ENCODE peak calls at places on chromosomes 5 and 9, in eight cellular contexts. Z, U, J, W, G, N, A and R are unnamed samples.

GRCh38 chr9:133101356-133102189 is 19.5 kb downstream of the RALGDS start:
- DNase-seq in G (no peak), Z (peak), U (no peak), N (no peak), W (no peak), A (no peak), J (no peak), R (no peak)

GRCh38 chr9:99823392-99824377 is 2.0 kb downstream of the NR4A3 start:
- DNase-seq in J (peak), Z (peak), W (peak), A (peak), U (peak), N (peak), G (no peak), R (no peak)

GRCh38 chr9:113299800-113300292 is 3.3 kb downstream of the RNF183 start:
- DNase-seq in A (peak), J (no peak), U (no peak), N (peak), G (no peak), Z (no peak), W (no peak), R (no peak)

GRCh38 chr5:115809946-115810345 is 6.5 kb downstream of the CDO1 start:
- DNase-seq in U (no peak), A (no peak), N (no peak), W (no peak), J (no peak), Z (no peak), G (no peak), R (no peak)

GRCh38 chr9:130833324-130833990 is 1.6 kb upstream of the ABL1 start:
- DNase-seq in U (no peak), Z (no peak), A (no peak), J (no peak), N (peak), W (peak), G (no peak), R (no peak)

GRCh38 chr5:54764691-54765090 is 220.7 kb downstream of the ESM1 start:
- DNase-seq in A (no peak), Z (no peak), W (peak), N (peak), U (no peak), G (no peak), J (no peak), R (no peak)

GRCh38 chr5:176784218-176785165 is 25.9 kb upstream of the UNC5A start:
- DNase-seq in N (peak), W (peak), A (no peak), J (peak), U (no peak), G (no peak), Z (no peak), R (peak)

GRCh38 chr9:3361115-3361514 is 164.7 kb downstream of the RFX3 start:
- DNase-seq in J (no peak), W (no peak), A (no peak), N (no peak), U (no peak), Z (no peak), G (no peak), R (no peak)

GRCh38 chr5:154541553-154541952 is 63.5 kb upstream of the HAND1 start:
- DNase-seq in N (no peak), A (no peak), U (peak), J (peak), G (no peak), W (no peak), Z (no peak), R (no peak)
- TF ChIP-seq CTCF in N (no peak), A (no peak), U (peak), J (peak), G (no peak), W (peak), Z (no peak), R (no peak)

DNA sequence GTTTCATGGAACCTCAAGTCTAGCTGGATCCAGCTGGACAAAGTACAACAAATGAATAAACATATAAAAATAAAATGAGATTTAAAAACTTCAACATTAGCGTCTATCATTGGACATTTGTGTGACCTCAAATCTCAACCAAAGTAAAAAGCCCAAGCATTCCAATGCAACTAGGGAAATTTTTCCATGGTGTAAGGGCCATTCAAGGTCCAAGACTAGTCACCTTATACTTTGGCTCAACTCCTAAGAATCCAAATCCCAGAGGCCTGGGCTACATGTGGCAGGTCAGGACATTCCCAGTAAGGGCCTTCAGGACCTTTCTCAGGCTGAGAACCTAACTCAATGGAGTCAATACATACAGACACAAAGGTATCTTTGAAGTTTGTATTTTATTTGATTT is 137.4 kb upstream of the DMAC1 start:
- DNase-seq in N (no peak), Z (no peak), G (no peak), A (no peak), U (no peak), J (no peak), W (no peak), R (no peak)
- TF ChIP-seq CTCF in N (no peak), Z (no peak), G (no peak), A (no peak), U (no peak), J (no peak), W (no peak), R (no peak)

GRCh38 chr5:113292535-113292934 is 142.3 kb downstream of the TSSK1B start:
- DNase-seq in G (no peak), Z (no peak), J (no peak), U (no peak), A (no peak), N (peak), W (no peak), R (no peak)

GRCh38 chr5:113295111-113295539 is 139.7 kb downstream of the TSSK1B start:
- DNase-seq in N (no peak), W (no peak), Z (no peak), U (no peak), J (no peak), A (no peak), G (no peak), R (no peak)

GRCh38 chr5:113293068-113293571 is 141.7 kb downstream of the TSSK1B start:
- DNase-seq in N (peak), W (no peak), Z (no peak), A (no peak), G (no peak), J (peak), U (no peak), R (no peak)

GRCh38 chr5:113293613-113294340 is 141.0 kb downstream of the TSSK1B start:
- DNase-seq in G (no peak), J (peak), Z (no peak), U (peak), W (peak), A (no peak), N (peak), R (no peak)

GRCh38 chr5:113294341-113295110 is 140.3 kb downstream of the TSSK1B start:
- DNase-seq in Z (peak), U (peak), J (peak), G (peak), W (peak), N (peak), A (peak), R (peak)
- TF ChIP-seq CTCF in Z (no peak), U (no peak), J (no peak), G (no peak), W (peak), N (peak), A (no peak), R (peak)

GRCh38 chr9:101315129-101315459 is 69.7 kb downstream of the BAAT start:
- DNase-seq in Z (no peak), G (no peak), N (no peak), W (no peak), U (no peak), J (no peak), A (no peak), R (no peak)

GRCh38 chr9:101311759-101312420 is 72.9 kb downstream of the BAAT start:
- DNase-seq in J (no peak), A (no peak), W (peak), Z (peak), N (peak), G (no peak), U (peak), R (peak)

GRCh38 chr9:101312661-101313060 is 72.1 kb downstream of the BAAT start:
- DNase-seq in N (no peak), U (no peak), J (no peak), A (no peak), Z (no peak), G (no peak), W (no peak), R (no peak)

GRCh38 chr9:101323129-101323528 is 61.7 kb downstream of the BAAT start:
- DNase-seq in J (no peak), W (no peak), U (no peak), N (no peak), G (no peak), Z (no peak), A (no peak), R (no peak)

GRCh38 chr9:101317735-101318134 is 67.1 kb downstream of the BAAT start:
- DNase-seq in G (no peak), Z (no peak), N (no peak), U (no peak), W (no peak), A (no peak), J (no peak), R (no peak)
- TF ChIP-seq CTCF in G (no peak), Z (no peak), N (no peak), U (no peak), W (no peak), A (no peak), J (no peak), R (no peak)

GRCh38 chr9:36985061-36985768 is 48.9 kb downstream of the PAX5 start:
- DNase-seq in J (peak), G (no peak), N (no peak), Z (no peak), A (no peak), U (no peak), W (no peak), R (no peak)
- TF ChIP-seq CTCF in J (no peak), G (no peak), N (no peak), Z (no peak), A (no peak), U (no peak), W (no peak), R (no peak)